ENCODE peak calls at places on chromosome 9, in nine cellular contexts. I, P, A, S, B, J, Y, K and G are unnamed samples.

GRCh38 chr9:63817622-63818518 is 1467.1 kb downstream of the FOXD4L5 start:
- DNase-seq in J (peak), Y (no peak), B (peak), S (peak), P (peak), A (peak), I (no peak), K (peak), G (peak)

GRCh38 chr9:119544492-119544891 is 175.3 kb upstream of the BRINP1 start:
- DNase-seq in K (no peak), Y (no peak), P (no peak), I (no peak), A (no peak), S (no peak), B (no peak), J (no peak), G (no peak)

GRCh38 chr9:13665418-13666066 is 386.1 kb upstream of the MPDZ start:
- DNase-seq in J (no peak), Y (peak), K (no peak), P (no peak), A (peak), S (peak), I (no peak), B (peak), G (peak)

GRCh38 chr9:107707915-107708441 is 218.4 kb upstream of the KLF4 start:
- DNase-seq in I (no peak), B (peak), J (no peak), S (peak), A (peak), K (no peak), P (no peak), Y (no peak), G (no peak)

GRCh38 chr9:34994429-34995287 is 5.1 kb downstream of the DNAJB5 start:
- DNase-seq in I (peak), Y (peak), A (peak), J (no peak), B (peak), P (no peak), K (no peak), S (peak), G (peak)

GRCh38 chr9:133163559-133164208 is at the start of gene GBGT1:
- DNase-seq in A (peak), P (peak), S (no peak), B (peak), J (peak), Y (no peak), K (no peak), I (no peak), G (no peak)

GRCh38 chr9:37801287-37801850 is 772 bp downstream of the DCAF10 start:
- DNase-seq in K (no peak), P (peak), A (peak), J (peak), S (peak), I (no peak), Y (no peak), B (peak), G (no peak)

GRCh38 chr9:86353591-86354047 is 591 bp downstream of the TUT7 start:
- DNase-seq in P (no peak), I (no peak), B (no peak), A (peak), S (no peak), Y (no peak), K (peak), J (no peak), G (peak)

GRCh38 chr9:114282104-114282485 is 40.8 kb upstream of the ORM1 start:
- DNase-seq in I (no peak), S (no peak), B (no peak), Y (no peak), K (no peak), P (no peak), J (no peak), A (no peak), G (no peak)

GRCh38 chr9:130200038-130200979 is 28.1 kb downstream of the NCS1 start:
- DNase-seq in I (no peak), A (no peak), B (peak), J (no peak), S (no peak), P (no peak), Y (no peak), K (no peak), G (no peak)

GRCh38 chr9:76373173-76373771 is 21.0 kb downstream of the RFK start:
- DNase-seq in K (no peak), Y (peak), P (no peak), J (no peak), S (peak), B (peak), A (no peak), I (no peak), G (peak)

GRCh38 chr9:121772600-121773285 is 121.3 kb downstream of the DAB2IP start:
- DNase-seq in S (no peak), P (peak), B (no peak), A (no peak), I (peak), K (no peak), Y (no peak), J (no peak), G (no peak)

GRCh38 chr9:38339087-38339486 is 53.4 kb upstream of the ALDH1B1 start:
- DNase-seq in Y (no peak), P (no peak), I (no peak), A (peak), S (peak), B (peak), J (no peak), K (no peak), G (no peak)

GRCh38 chr9:88747768-88748167 is 212.8 kb downstream of the NXNL2 start:
- DNase-seq in B (peak), K (no peak), A (peak), J (no peak), Y (no peak), P (no peak), I (no peak), S (peak), G (no peak)

GRCh38 chr9:109857337-109857736 is 77.3 kb downstream of the PALM2AKAP2 start:
- DNase-seq in J (no peak), P (no peak), B (peak), K (no peak), I (no peak), A (peak), S (peak), Y (no peak), G (no peak)